ENCODE peak calls at places on chromosomes 5 and 9, in five cellular contexts. V is H9, R is HCT116, O is heart right ventricle, H is adrenal gland. U is an unnamed sample. For H3K4me1, the result is how much of the 10 kb centered on the place peaks cover.

GRCh38 chr5:74257645-74258328 is 382.7 kb downstream of the ENC1 start:
- DNase-seq in V (no peak), R (no peak), O (peak), H (peak), U (no peak)

GRCh38 chr9:9299134-9299533 is 1313.7 kb downstream of the PTPRD start:
- DNase-seq in V (no peak), R (no peak), O (no peak), H (no peak), U (no peak)

GRCh38 chr9:135522931-135523330 is 1.7 kb downstream of the LCN1 start:
- DNase-seq in V (no peak), R (no peak), O (no peak), H (peak), U (no peak)

GRCh38 chr5:122702524-122702875 is 72.4 kb upstream of the SNX2 start:
- DNase-seq in V (no peak), R (no peak), O (no peak), H (no peak), U (no peak)

GRCh38 chr5:112331892-112332291 is 87.2 kb downstream of the EPB41L4A start:
- DNase-seq in V (no peak), R (no peak), O (no peak), H (no peak), U (no peak)

GRCh38 chr9:68844623-68845612 is 139.9 kb downstream of the PIP5K1B start:
- DNase-seq in V (peak), R (peak), O (peak), H (no peak), U (peak)

GRCh38 chr9:111994831-111995458 is 98.3 kb downstream of the UGCG start:
- DNase-seq in V (no peak), R (no peak), O (no peak), H (no peak), U (peak)

GRCh38 chr5:116301110-116301509 is 216.3 kb downstream of the COMMD10 start:
- DNase-seq in V (no peak), R (no peak), O (no peak), H (no peak), U (no peak)

GRCh38 chr9:134935056-134936020 is 17.6 kb upstream of the FCN1 start:
- DNase-seq in V (no peak), R (no peak), O (no peak), H (no peak), U (no peak)

GRCh38 chr9:97982191-97982718 is 886 bp upstream of the ANP32B start:
- DNase-seq in V (no peak), R (no peak), O (no peak), H (no peak), U (no peak)

GRCh38 chr5:92838253-92838652 is 742.8 kb downstream of the NR2F1-AS1 start:
- DNase-seq in V (peak), R (peak), O (no peak), H (no peak), U (peak)

GRCh38 chr9:629136-629535 is 212.4 kb upstream of the DMRT1 start:
- DNase-seq in V (no peak), R (no peak), O (no peak), H (no peak), U (no peak)

GRCh38 chr9:1052119-1052907 is 2.2 kb downstream of the DMRT2 start:
- DNase-seq in V (no peak), R (no peak), O (no peak), H (no peak), U (no peak)

GRCh38 chr9:2291980-2292704 is 277.0 kb downstream of the SMARCA2 start:
- DNase-seq in V (no peak), R (no peak), O (no peak), H (peak), U (peak)

GRCh38 chr9:112203536-112203935 is 28.4 kb upstream of the SUSD1 start:
- DNase-seq in V (no peak), R (no peak), O (no peak), H (no peak), U (no peak)

GRCh38 chr9:84271004-84271886 is 69.3 kb downstream of the SLC28A3 start:
- DNase-seq in V (peak), R (no peak), O (peak), H (peak), U (no peak)

GRCh38 chr9:129835860-129836223 is 584 bp downstream of the USP20 start:
- DNase-seq in V (no peak), R (no peak), O (no peak), H (no peak), U (no peak)

GRCh38 chr5:177601577-177602457 is 1.9 kb downstream of the B4GALT7 start:
- DNase-seq in V (no peak), R (no peak), O (no peak), H (peak), U (no peak)
- TF ChIP-seq CTCF in V (no peak), R (peak), O (peak), H (no peak), U (peak)

GRCh38 chr5:157596449-157596848 is 20.9 kb upstream of the ADAM19 start:
- DNase-seq in V (no peak), R (no peak), O (no peak), H (no peak), U (no peak)
- H3K4me1 ChIP-seq in V (under half), R (under half), O (under half), H (under half), U (under half)

GRCh38 chr5:5700549-5700948 is 278.1 kb downstream of the ICE1 start:
- DNase-seq in V (no peak), R (no peak), O (no peak), H (no peak), U (no peak)

GRCh38 chr5:5702934-5703333 is 280.5 kb downstream of the ICE1 start:
- DNase-seq in V (no peak), R (no peak), O (no peak), H (no peak), U (no peak)

GRCh38 chr5:5704352-5704751 is 281.9 kb downstream of the ICE1 start:
- DNase-seq in V (no peak), R (no peak), O (no peak), H (no peak), U (no peak)

GRCh38 chr5:5695266-5695665 is 272.8 kb downstream of the ICE1 start:
- DNase-seq in V (peak), R (no peak), O (no peak), H (no peak), U (no peak)

DNA sequence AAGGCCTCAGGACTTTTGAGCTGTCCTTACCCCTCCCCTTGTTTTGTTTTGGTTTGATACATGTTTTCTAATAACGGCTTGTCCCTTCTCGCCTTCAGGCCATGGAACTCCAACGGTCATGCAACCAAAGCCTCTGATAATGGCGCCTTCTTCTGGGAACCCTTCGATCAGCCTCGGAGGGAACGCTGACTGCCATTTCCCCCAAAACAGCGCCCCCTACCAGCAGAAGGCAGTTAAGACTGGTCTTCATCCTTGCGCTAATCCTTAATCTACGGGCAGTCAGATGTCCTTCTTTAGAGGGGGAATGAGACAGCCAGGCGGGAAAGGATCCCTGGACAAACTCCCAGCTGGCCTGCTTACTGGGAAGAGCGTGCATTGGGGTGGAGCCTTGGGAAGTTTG is 276.6 kb downstream of the ICE1 start:
- DNase-seq in V (peak), R (no peak), O (no peak), H (no peak), U (no peak)
- TF ChIP-seq CTCF in V (peak), R (peak), O (peak), H (no peak), U (no peak)

GRCh38 chr5:157821405-157821804 is 37.5 kb downstream of the CLINT1 start:
- DNase-seq in V (no peak), R (no peak), O (no peak), H (no peak), U (no peak)

GRCh38 chr5:157819502-157820125 is 39.3 kb downstream of the CLINT1 start:
- DNase-seq in V (no peak), R (no peak), O (no peak), H (no peak), U (no peak)

GRCh38 chr5:157818368-157818767 is 40.6 kb downstream of the CLINT1 start:
- DNase-seq in V (no peak), R (no peak), O (no peak), H (no peak), U (no peak)

GRCh38 chr5:157821822-157822622 is 36.9 kb downstream of the CLINT1 start:
- DNase-seq in V (no peak), R (no peak), O (no peak), H (no peak), U (peak)

DNA sequence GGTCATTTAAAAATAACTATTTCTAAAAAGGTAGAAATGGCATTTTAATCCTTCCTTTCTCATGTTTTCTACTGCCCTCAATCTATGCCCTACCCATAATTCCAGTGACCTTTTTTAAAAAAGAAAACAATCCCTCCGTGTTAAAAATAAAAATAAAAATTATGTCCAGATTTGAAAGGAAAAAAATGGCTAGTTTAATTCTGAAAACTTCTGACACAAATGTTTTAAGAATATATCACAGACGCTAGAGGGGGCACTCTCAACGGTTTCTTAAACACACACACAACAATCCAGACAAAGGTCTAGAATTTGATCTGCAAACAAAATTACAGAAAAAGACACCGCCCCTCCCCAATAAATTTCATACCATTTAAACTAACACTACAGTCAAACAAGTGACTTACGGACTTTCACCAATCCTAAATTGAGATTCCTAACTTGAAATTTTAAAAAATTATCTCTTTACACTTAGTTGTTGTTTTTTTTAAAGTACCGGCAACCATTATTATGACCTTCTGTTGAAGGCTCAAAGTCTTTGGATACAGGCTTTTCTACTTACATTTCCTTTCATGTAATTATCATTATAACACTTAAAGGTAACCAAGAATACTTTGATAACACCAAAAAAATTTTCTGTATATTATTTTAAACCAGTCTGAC is 38.2 kb downstream of the CLINT1 start:
- DNase-seq in V (no peak), R (peak), O (no peak), H (no peak), U (no peak)
- H3K4me1 ChIP-seq in V (under half), R (under half), O (under half), H (under half), U (under half)

DNA sequence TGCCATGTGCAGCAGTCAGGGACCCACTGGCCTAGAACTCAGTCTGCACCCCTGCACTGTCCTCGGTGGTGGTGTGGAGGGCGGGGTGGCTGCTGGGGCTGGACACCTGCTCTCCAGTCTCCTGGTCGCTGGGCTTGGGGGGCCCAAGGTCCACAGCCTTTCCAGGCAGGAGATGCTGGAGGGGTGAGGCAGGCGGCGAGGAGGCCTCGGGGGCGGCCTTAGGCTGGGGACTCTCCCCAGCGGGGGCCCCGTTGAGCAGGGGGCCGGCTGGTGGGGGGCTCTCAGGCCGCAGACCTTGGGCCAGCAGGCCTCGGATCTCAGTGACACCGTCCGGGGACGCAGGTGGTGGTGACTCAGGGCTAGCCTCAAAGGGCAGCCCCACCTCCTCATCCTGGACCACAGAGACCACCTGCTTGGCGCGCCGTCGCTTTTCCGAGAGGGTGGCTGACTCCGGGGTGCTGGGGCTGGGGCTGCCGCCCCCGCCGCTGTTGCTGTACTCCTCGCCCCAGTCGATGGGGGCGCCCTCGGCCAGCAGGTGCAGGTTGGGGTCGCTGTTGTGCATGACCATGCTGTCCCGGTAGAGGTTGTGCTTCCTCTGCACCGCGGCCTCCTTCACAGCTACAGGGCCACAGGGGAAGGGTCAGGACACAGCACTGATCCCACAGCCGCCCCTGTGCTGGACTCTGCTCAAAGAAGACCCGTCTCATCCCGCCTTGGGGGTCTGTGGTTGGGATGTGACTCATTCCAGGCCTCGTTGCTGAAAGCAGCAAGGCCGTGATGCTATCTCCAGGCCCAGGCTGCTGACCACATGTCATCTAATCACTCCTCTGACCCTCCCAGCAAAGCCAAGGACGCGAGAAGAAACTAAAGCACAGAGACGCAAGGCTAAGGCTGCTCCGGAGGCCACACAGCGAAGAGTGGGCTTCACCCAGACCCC is 55.8 kb downstream of the LRSAM1 start:
- DNase-seq in V (no peak), R (no peak), O (no peak), H (peak), U (no peak)
- TF ChIP-seq CTCF in V (no peak), R (no peak), O (no peak), H (no peak), U (no peak)

DNA sequence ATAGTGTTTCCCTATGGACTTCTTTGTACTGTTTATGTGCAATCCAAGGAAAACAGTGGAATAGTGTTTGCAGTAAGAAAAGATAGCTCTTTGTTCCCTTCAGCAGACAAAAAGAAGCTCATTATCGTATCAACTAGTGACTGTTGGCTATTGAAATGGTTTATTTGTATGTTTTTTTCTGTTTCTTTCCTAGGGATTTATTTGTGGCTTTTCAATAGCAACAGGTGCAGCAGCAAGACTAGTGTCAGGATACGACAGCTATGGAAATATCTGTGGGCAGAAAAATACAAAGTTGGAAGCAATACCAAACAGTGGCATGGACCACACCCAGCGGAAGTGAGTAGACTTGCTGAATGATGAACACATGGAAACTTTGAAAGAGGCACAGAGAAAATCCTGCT is 65.1 kb downstream of the SLC44A1 start:
- DNase-seq in V (no peak), R (no peak), O (no peak), H (no peak), U (no peak)
- H3K4me1 ChIP-seq in V (under half), R (under half), O (under half), H (under half), U (under half)

GRCh38 chr5:179405426-179406030 is 60.3 kb upstream of the ADAMTS2 start:
- DNase-seq in V (peak), R (no peak), O (no peak), H (no peak), U (no peak)

GRCh38 chr5:179403426-179404147 is 58.3 kb upstream of the ADAMTS2 start:
- DNase-seq in V (peak), R (no peak), O (no peak), H (no peak), U (no peak)

GRCh38 chr5:179406031-179406681 is 60.9 kb upstream of the ADAMTS2 start:
- DNase-seq in V (no peak), R (no peak), O (no peak), H (no peak), U (no peak)

GRCh38 chr5:179405054-179405416 is 59.8 kb upstream of the ADAMTS2 start:
- DNase-seq in V (peak), R (no peak), O (no peak), H (no peak), U (no peak)

GRCh38 chr5:179404321-179405053 is 59.2 kb upstream of the ADAMTS2 start:
- DNase-seq in V (peak), R (no peak), O (no peak), H (no peak), U (no peak)
- TF ChIP-seq CTCF in V (no peak), R (peak), O (peak), H (no peak), U (peak)

DNA sequence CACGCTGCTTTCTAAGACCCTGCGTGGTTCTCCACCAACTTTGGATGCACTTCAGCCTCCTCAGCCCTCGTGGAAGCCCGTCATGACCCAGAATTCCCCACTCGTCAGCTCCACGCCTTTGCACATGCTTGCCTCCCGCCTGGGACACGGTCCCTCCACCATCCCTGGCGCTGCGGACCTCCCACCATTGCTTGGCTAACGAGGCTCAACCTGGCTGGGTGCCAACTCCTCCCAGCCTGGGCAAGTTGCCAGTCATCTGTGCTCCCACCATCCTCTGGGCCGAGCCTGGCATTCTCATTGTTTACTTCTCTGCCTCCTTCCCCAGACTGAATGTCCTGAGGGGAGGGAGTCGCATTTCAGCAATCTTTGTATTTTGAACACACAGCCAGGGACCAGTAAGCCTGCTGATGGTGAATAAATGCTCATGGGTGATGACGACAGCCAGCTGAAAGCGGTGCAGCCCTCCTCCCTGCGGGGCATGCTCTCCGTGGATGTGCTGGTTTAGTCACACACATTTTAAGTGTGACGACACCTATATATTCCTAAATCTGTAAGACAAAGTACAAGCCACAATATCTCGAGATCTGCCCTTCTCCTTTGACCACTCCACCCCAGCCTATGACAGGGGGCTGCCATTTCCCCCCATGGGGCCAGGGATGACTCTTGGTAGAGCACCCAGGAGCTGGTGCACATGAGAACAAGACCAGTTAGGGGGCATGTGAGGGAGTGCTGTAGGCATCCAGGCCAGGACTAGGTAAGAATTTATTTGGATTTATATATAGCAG is 37.6 kb downstream of the ANKRD33B start:
- DNase-seq in V (no peak), R (peak), O (peak), H (peak), U (no peak)
- H3K4me1 ChIP-seq in V (under half), R (under half), O (under half), H (under half), U (under half)